ENCODE peak calls at places on chromosomes 6 and 20, in seven cellular contexts. H, S, Q, Y, W, Z and X are unnamed samples.

GRCh38 chr20:50745634-50746137 is 14.3 kb downstream of the PARD6B start:
- DNase-seq in Z (no peak), H (no peak), W (no peak), S (no peak), Y (no peak), Q (no peak), X (no peak)

GRCh38 chr20:38770546-38770945 is 22.3 kb downstream of the ACTR5 start:
- DNase-seq in Z (no peak), Y (no peak), Q (no peak), H (no peak), W (no peak), S (no peak), X (no peak)

GRCh38 chr6:159608961-159609673 is 83.9 kb downstream of the SOD2 start:
- DNase-seq in H (peak), W (peak), Q (peak), Z (peak), S (peak), Y (no peak), X (peak)

GRCh38 chr20:21240394-21240793 is 62.7 kb upstream of the XRN2 start:
- DNase-seq in H (no peak), Z (no peak), Q (no peak), Y (no peak), W (no peak), S (no peak), X (no peak)

GRCh38 chr20:46954490-46955038 is 59.9 kb downstream of the EYA2 start:
- DNase-seq in W (peak), Q (peak), Y (no peak), Z (no peak), S (peak), H (peak), X (peak)

GRCh38 chr6:43575105-43575771 is 600 bp downstream of the XPO5 start:
- DNase-seq in Z (peak), S (no peak), Q (no peak), W (peak), Y (no peak), H (peak), X (peak)

GRCh38 chr20:31661625-31662371 is 24.1 kb downstream of the COX4I2 start:
- DNase-seq in S (peak), Z (peak), W (peak), Y (no peak), H (peak), Q (peak), X (peak)

GRCh38 chr6:83403191-83403590 is 27.7 kb downstream of the ME1 start:
- DNase-seq in W (no peak), Q (no peak), S (no peak), Y (no peak), Z (no peak), H (no peak), X (no peak)

GRCh38 chr20:33656783-33657703 is 5.1 kb upstream of the C20orf144 start:
- DNase-seq in W (no peak), H (no peak), S (no peak), Q (no peak), Z (no peak), Y (no peak), X (no peak)

GRCh38 chr6:42338573-42339218 is 113.0 kb downstream of the TRERF1 start:
- DNase-seq in W (peak), Y (peak), Z (no peak), S (peak), H (peak), Q (peak), X (peak)

GRCh38 chr6:121809211-121809610 is 373.8 kb downstream of the GJA1 start:
- DNase-seq in Q (no peak), S (no peak), W (no peak), Y (no peak), H (no peak), Z (no peak), X (no peak)

DNA sequence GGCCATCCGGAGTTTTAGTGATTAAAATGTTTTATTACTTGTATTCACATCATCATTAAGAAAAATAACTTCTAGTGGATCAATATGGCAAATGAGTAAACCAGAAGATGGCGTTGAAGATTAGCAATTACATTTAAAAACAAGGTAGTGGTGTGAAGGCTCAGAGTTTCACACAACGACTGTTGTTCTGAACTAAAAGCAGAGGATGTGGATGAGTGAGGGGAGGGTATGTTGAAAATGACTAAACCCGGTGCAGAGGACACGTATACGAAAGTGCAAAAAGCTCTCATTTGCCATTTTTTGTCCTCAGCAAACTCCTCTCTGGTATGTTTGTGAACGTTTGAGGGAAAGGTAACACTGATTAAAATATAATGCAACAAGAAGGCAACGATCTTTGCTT is 1.9 kb upstream of the IRF4 start:
- DNase-seq in Z (no peak), W (peak), S (no peak), H (no peak), Q (peak), Y (no peak), X (no peak)
- TF ChIP-seq CTCF in Z (no peak), W (no peak), S (no peak), H (peak), Q (no peak), Y (no peak), X (no peak)

DNA sequence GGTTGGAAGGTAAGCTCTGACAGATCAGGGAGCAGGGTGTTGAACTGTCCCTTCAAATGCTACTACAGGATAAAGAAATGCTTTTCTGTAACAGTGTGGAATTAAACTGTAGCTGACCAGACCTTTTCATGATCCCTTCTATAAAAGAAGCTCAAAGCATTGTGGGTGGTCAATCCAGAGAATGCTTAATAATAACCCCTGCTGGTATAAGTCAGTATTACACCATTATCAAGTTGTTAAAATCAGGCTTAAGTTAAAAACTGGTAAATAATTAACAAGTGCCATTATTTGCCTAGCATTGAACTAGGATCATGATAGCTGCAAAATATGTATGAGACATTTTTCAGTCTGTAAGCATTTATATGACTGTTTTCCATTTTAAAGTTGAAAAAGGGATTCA is 468.9 kb downstream of the PKHD1 start:
- DNase-seq in H (no peak), W (peak), Y (no peak), S (peak), Q (no peak), Z (no peak), X (no peak)
- TF ChIP-seq CTCF in H (no peak), W (peak), Y (no peak), S (no peak), Q (peak), Z (peak), X (no peak)

DNA sequence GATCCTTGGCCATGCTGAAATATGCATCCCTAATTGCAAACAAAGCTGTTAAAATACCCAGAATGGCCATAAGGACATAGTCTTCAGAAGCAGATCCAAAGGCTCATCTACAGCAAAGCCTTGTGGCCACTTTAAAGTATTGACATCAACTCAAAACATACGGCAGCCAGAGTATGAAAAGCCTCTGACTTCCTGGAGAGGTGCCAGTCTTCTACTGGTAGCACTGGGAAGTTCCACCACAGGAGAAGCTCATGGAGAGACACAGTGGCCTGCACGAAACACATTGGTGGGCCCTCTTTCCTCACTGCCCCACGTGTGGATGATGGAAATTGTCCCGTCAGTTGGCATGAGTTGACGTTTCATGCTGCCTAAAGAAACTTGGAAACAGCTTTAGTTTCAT is 202.6 kb upstream of the HEY2 start:
- DNase-seq in Y (no peak), Q (no peak), W (peak), S (peak), H (no peak), Z (no peak), X (peak)
- TF ChIP-seq CTCF in Y (no peak), Q (no peak), W (no peak), S (no peak), H (peak), Z (peak), X (no peak)

DNA sequence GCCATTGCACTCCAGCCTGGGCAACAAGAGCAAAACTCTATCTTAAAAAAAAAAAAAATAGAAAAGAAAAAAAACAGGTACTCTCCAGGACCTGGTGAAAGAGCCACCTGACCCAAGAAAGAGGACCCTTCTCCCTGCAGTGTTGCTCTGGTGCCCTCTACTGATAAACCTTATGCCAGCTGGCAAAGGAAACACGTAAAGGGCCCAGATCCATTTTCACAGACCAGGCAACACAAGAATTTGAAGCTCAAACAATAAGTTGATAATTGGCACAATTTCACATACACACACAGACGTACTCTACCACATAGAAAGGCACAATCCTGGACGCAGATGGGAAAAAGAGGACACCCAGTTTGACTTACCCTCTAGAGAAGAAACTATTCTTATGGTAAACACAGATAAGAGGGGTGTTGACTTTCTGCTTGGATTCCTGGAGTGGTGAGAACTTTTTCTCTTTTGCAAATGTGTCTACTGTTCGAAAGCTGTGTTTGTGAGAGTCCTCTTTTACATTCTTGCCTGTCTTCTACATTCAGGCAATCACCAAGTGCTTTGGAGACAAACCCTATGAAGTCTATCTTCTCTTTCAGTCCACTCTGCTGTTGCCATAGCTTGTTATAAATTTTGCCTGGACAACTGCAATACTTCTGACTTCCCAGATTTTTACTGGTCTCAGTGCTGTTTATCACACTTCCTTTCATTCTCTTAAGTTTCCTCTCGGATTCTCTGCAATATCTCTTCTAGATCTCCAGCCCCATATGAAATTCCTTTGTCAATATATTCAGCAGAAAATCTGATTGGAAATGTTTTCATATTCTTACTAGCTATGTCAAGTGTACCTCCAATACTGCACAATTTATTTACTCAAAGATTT is 6.4 kb upstream of the SNRPB start:
- DNase-seq in S (no peak), H (no peak), Q (no peak), Y (no peak), Z (peak), W (no peak), X (no peak)
- TF ChIP-seq CTCF in S (peak), H (no peak), Q (peak), Y (no peak), Z (peak), W (peak), X (no peak)

DNA sequence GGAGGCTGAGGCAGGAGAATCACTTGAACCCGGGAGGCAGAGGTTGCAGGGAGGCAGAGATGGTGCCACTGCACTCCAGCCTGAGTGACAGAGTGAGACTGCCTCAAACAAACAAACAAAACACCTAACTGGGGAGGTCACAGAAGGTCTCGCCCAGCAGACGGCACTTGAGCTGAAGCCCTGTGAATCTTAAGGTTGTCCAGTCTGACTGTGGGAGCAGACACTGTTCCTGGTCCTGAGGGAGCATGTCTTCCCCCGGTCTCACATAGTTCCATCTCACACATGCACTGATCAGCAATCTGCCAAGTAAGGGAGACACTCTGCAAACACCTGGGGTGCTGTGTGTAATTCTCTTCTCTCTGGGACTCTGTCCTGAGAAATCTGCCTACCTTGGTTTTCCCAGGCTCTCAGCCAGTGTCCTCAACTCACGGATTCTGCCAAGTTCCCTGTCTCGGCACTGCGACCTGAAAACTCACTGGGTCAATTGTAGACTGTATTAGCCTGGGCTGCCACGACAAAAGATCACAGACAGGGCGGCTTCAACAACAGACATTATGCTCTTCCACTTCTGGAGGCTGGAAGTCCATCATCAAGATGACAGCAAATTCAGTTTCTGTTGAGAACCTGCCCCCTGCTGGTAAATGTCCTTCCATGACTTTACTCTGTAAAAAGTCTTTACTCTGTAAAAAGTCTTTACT is 94.3 kb downstream of the JPH2 start:
- DNase-seq in H (peak), Y (no peak), Q (no peak), S (peak), Z (peak), W (peak), X (peak)
- TF ChIP-seq CTCF in H (peak), Y (peak), Q (peak), S (peak), Z (peak), W (peak), X (peak)

DNA sequence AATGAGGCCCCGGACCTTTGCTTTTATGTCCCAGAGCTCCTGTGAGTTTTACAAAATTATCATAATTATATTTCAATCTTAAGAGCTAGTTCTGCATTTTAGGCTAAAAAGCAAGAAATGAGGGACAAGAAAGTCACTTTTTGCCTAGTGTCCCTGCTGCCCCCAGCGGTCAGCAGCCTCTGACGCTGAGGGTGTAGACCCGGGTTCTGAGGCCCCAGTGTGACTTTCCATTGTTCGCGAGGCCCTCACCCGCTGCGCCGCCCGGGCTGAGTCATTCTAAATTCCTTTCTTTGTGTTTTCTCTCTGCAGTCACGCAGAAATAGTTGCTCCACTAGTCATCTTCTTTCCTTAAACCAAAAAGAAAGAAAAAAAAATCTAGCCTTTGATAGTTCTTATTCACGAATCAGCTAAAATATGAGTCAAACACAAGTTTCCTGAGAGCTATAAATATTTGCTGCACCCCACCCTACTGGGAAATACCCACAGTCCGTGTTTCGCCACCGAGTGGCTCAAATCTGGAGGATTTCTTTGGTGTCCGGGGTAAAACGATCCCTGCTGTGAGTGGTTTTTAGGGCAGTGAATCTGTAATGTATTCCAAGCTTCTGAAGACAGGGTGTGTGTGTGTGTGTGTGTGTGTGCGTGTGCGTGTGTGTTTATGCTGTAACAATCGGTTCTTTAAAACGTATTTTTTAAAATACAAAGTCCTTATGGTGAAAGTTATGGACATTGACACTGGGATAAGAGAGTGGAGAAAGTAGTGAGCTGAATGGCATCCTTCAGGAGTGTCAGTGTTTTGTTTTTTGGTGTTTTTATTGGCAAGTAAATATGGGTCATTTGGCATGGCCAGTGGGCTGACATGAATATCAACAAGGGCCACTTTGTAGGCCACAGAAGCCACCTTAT is 59.7 kb upstream of the EEF1A1 start:
- DNase-seq in Q (peak), W (peak), Z (peak), Y (peak), S (peak), H (peak), X (peak)
- TF ChIP-seq CTCF in Q (peak), W (peak), Z (peak), Y (peak), S (peak), H (peak), X (peak)

DNA sequence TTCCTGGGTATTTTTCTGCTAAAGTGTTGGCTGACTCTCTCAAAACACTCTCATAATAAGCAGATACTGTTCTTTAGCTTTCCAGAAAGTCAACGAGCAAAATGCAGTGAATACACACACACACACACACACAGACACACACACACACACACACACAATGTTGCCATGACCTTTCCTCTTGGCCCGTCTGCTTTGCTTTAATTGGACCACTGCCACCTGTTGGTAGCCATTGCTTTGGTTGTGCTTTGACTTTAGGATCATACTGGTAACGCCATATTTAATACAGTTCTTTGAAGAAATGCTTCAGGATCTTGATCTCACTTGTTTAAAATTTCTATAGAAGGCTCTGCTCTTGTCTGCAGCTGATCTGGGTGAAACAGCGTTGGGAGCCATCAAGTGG is 4.4 kb downstream of the FIG4 start:
- DNase-seq in H (no peak), S (peak), Z (no peak), Y (no peak), W (no peak), Q (no peak), X (no peak)
- TF ChIP-seq CTCF in H (no peak), S (no peak), Z (peak), Y (no peak), W (no peak), Q (peak), X (peak)

DNA sequence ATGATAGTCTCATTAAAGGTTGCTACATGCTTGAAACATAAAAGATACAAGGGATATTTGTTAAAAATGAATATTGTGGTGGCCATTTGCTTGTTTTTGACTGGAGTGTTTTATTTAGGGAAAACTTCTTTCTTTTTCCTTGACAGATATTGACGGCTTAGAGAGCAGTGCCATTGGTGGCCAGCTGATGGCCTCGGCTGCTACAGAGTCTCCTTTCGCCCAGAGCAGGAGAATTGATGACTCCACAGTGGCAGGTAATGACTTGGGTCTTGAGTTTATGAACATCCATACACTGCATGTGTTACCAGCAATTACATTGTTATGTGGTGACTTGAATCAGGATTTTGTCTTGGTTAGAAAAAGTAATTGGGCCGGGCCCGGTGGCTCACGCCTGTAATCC is 67.5 kb upstream of the PBOV1 start:
- DNase-seq in S (no peak), W (no peak), Y (no peak), H (no peak), Q (no peak), Z (no peak), X (no peak)
- TF ChIP-seq CTCF in S (no peak), W (no peak), Y (no peak), H (no peak), Q (peak), Z (peak), X (peak)